ENCODE peak calls at places on chromosome 19, in nine cellular contexts. One of them, this sample, is unnamed.
A peak's percentile ranks its signal among the peaks of the same experiment; 100 is the strongest.

GRCh38 chr19:8069116-8069973 is 16.8 kb downstream of the CCL25 start:
- DNase-seq in aorta: no peak
- DNase-seq in glutamatergic neuron: no peak
- DNase-seq in CD8-positive, alpha-beta T cell: no peak
- DNase-seq in activated CD4-positive, alpha-beta T cell treated with anti-CD3 and anti-CD28 coated beads, Interleukin-2, amount 10 ng/mL, durations not matched to agents 7 days and 5 days: no peak
- DNase-seq in stimulated activated CD8-positive, alpha-beta memory T cell treated with anti-CD3 and anti-CD28 coated beads, Interleukin-12 subunit alpha, Interleukin-12 subunit beta, amount 100 ng/mL, for 4 hours: no peak
- DNase-seq in GM04503: no peak
- DNase-seq in stimulated activated CD4-positive, alpha-beta T cell treated with anti-CD3 and anti-CD28 coated beads, TNF-alpha, amount 100 ng/mL, for 48 hours: peak; percentile 12
- DNase-seq in iris pigment epithelial cell: no peak
- DNase-seq in this sample: no peak

GRCh38 chr19:5108123-5108613 is 139.3 kb downstream of the KDM4B start:
- DNase-seq in CD8-positive, alpha-beta T cell: no peak
- DNase-seq in stimulated activated CD4-positive, alpha-beta T cell treated with anti-CD3 and anti-CD28 coated beads, TNF-alpha, amount 100 ng/mL, for 48 hours: no peak
- DNase-seq in glutamatergic neuron: no peak
- DNase-seq in GM04503: no peak
- DNase-seq in aorta: no peak
- DNase-seq in activated CD4-positive, alpha-beta T cell treated with anti-CD3 and anti-CD28 coated beads, Interleukin-2, amount 10 ng/mL, durations not matched to agents 7 days and 5 days: no peak
- DNase-seq in stimulated activated CD8-positive, alpha-beta memory T cell treated with anti-CD3 and anti-CD28 coated beads, Interleukin-12 subunit alpha, Interleukin-12 subunit beta, amount 100 ng/mL, for 4 hours: no peak
- DNase-seq in iris pigment epithelial cell: no peak
- DNase-seq in this sample: no peak

GRCh38 chr19:3723110-3723488 is 14.9 kb downstream of the TJP3 start:
- DNase-seq in iris pigment epithelial cell: no peak
- DNase-seq in glutamatergic neuron: no peak
- DNase-seq in CD8-positive, alpha-beta T cell: no peak
- DNase-seq in stimulated activated CD8-positive, alpha-beta memory T cell treated with anti-CD3 and anti-CD28 coated beads, Interleukin-12 subunit alpha, Interleukin-12 subunit beta, amount 100 ng/mL, for 4 hours: no peak
- DNase-seq in GM04503: no peak
- DNase-seq in aorta: no peak
- DNase-seq in stimulated activated CD4-positive, alpha-beta T cell treated with anti-CD3 and anti-CD28 coated beads, TNF-alpha, amount 100 ng/mL, for 48 hours: no peak
- DNase-seq in activated CD4-positive, alpha-beta T cell treated with anti-CD3 and anti-CD28 coated beads, Interleukin-2, amount 10 ng/mL, durations not matched to agents 7 days and 5 days: no peak
- DNase-seq in this sample: no peak

GRCh38 chr19:31518626-31519025 is 169.4 kb upstream of the TSHZ3 start:
- DNase-seq in GM04503: no peak
- DNase-seq in glutamatergic neuron: no peak
- DNase-seq in activated CD4-positive, alpha-beta T cell treated with anti-CD3 and anti-CD28 coated beads, Interleukin-2, amount 10 ng/mL, durations not matched to agents 7 days and 5 days: no peak
- DNase-seq in aorta: no peak
- DNase-seq in stimulated activated CD4-positive, alpha-beta T cell treated with anti-CD3 and anti-CD28 coated beads, TNF-alpha, amount 100 ng/mL, for 48 hours: no peak
- DNase-seq in stimulated activated CD8-positive, alpha-beta memory T cell treated with anti-CD3 and anti-CD28 coated beads, Interleukin-12 subunit alpha, Interleukin-12 subunit beta, amount 100 ng/mL, for 4 hours: no peak
- DNase-seq in CD8-positive, alpha-beta T cell: no peak
- DNase-seq in iris pigment epithelial cell: no peak
- DNase-seq in this sample: no peak

GRCh38 chr19:49954092-49954825 is 6.7 kb downstream of the SIGLEC11 start:
- DNase-seq in aorta: peak; percentile 49
- DNase-seq in iris pigment epithelial cell: peak; percentile 66
- DNase-seq in CD8-positive, alpha-beta T cell: no peak
- DNase-seq in GM04503: no peak
- DNase-seq in activated CD4-positive, alpha-beta T cell treated with anti-CD3 and anti-CD28 coated beads, Interleukin-2, amount 10 ng/mL, durations not matched to agents 7 days and 5 days: no peak
- DNase-seq in stimulated activated CD8-positive, alpha-beta memory T cell treated with anti-CD3 and anti-CD28 coated beads, Interleukin-12 subunit alpha, Interleukin-12 subunit beta, amount 100 ng/mL, for 4 hours: no peak
- DNase-seq in stimulated activated CD4-positive, alpha-beta T cell treated with anti-CD3 and anti-CD28 coated beads, TNF-alpha, amount 100 ng/mL, for 48 hours: no peak
- DNase-seq in glutamatergic neuron: no peak
- DNase-seq in this sample: no peak

GRCh38 chr19:6092329-6093286 is 17.7 kb downstream of the RFX2 start:
- DNase-seq in CD8-positive, alpha-beta T cell: no peak
- DNase-seq in aorta: peak; percentile 92
- DNase-seq in stimulated activated CD4-positive, alpha-beta T cell treated with anti-CD3 and anti-CD28 coated beads, TNF-alpha, amount 100 ng/mL, for 48 hours: no peak
- DNase-seq in glutamatergic neuron: peak; percentile 80
- DNase-seq in GM04503: peak; percentile 82
- DNase-seq in stimulated activated CD8-positive, alpha-beta memory T cell treated with anti-CD3 and anti-CD28 coated beads, Interleukin-12 subunit alpha, Interleukin-12 subunit beta, amount 100 ng/mL, for 4 hours: no peak
- DNase-seq in iris pigment epithelial cell: peak; percentile 78
- DNase-seq in activated CD4-positive, alpha-beta T cell treated with anti-CD3 and anti-CD28 coated beads, Interleukin-2, amount 10 ng/mL, durations not matched to agents 7 days and 5 days: no peak
- DNase-seq in this sample: no peak

GRCh38 chr19:37845932-37846331 is 60.5 kb downstream of the WDR87 start:
- DNase-seq in aorta: no peak
- DNase-seq in activated CD4-positive, alpha-beta T cell treated with anti-CD3 and anti-CD28 coated beads, Interleukin-2, amount 10 ng/mL, durations not matched to agents 7 days and 5 days: no peak
- DNase-seq in stimulated activated CD8-positive, alpha-beta memory T cell treated with anti-CD3 and anti-CD28 coated beads, Interleukin-12 subunit alpha, Interleukin-12 subunit beta, amount 100 ng/mL, for 4 hours: no peak
- DNase-seq in iris pigment epithelial cell: peak; percentile 63
- DNase-seq in CD8-positive, alpha-beta T cell: no peak
- DNase-seq in stimulated activated CD4-positive, alpha-beta T cell treated with anti-CD3 and anti-CD28 coated beads, TNF-alpha, amount 100 ng/mL, for 48 hours: no peak
- DNase-seq in GM04503: no peak
- DNase-seq in glutamatergic neuron: no peak
- DNase-seq in this sample: no peak

GRCh38 chr19:44718441-44719261 is 19.7 kb downstream of the CEACAM16 start:
- DNase-seq in glutamatergic neuron: no peak
- DNase-seq in aorta: peak; percentile 91
- DNase-seq in iris pigment epithelial cell: peak; percentile 14
- DNase-seq in stimulated activated CD4-positive, alpha-beta T cell treated with anti-CD3 and anti-CD28 coated beads, TNF-alpha, amount 100 ng/mL, for 48 hours: no peak
- DNase-seq in stimulated activated CD8-positive, alpha-beta memory T cell treated with anti-CD3 and anti-CD28 coated beads, Interleukin-12 subunit alpha, Interleukin-12 subunit beta, amount 100 ng/mL, for 4 hours: no peak
- DNase-seq in CD8-positive, alpha-beta T cell: no peak
- DNase-seq in activated CD4-positive, alpha-beta T cell treated with anti-CD3 and anti-CD28 coated beads, Interleukin-2, amount 10 ng/mL, durations not matched to agents 7 days and 5 days: no peak
- DNase-seq in GM04503: no peak
- DNase-seq in this sample: no peak

GRCh38 chr19:15047680-15048079 is 1.6 kb upstream of the CASP14 start:
- DNase-seq in stimulated activated CD4-positive, alpha-beta T cell treated with anti-CD3 and anti-CD28 coated beads, TNF-alpha, amount 100 ng/mL, for 48 hours: no peak
- DNase-seq in activated CD4-positive, alpha-beta T cell treated with anti-CD3 and anti-CD28 coated beads, Interleukin-2, amount 10 ng/mL, durations not matched to agents 7 days and 5 days: no peak
- DNase-seq in glutamatergic neuron: no peak
- DNase-seq in CD8-positive, alpha-beta T cell: no peak
- DNase-seq in GM04503: no peak
- DNase-seq in aorta: no peak
- DNase-seq in stimulated activated CD8-positive, alpha-beta memory T cell treated with anti-CD3 and anti-CD28 coated beads, Interleukin-12 subunit alpha, Interleukin-12 subunit beta, amount 100 ng/mL, for 4 hours: no peak
- DNase-seq in iris pigment epithelial cell: no peak
- DNase-seq in this sample: no peak

GRCh38 chr19:16927883-16928282 is 39.1 kb downstream of the F2RL3 start:
- DNase-seq in GM04503: no peak
- DNase-seq in stimulated activated CD4-positive, alpha-beta T cell treated with anti-CD3 and anti-CD28 coated beads, TNF-alpha, amount 100 ng/mL, for 48 hours: no peak
- DNase-seq in glutamatergic neuron: no peak
- DNase-seq in iris pigment epithelial cell: no peak
- DNase-seq in aorta: no peak
- DNase-seq in stimulated activated CD8-positive, alpha-beta memory T cell treated with anti-CD3 and anti-CD28 coated beads, Interleukin-12 subunit alpha, Interleukin-12 subunit beta, amount 100 ng/mL, for 4 hours: no peak
- DNase-seq in activated CD4-positive, alpha-beta T cell treated with anti-CD3 and anti-CD28 coated beads, Interleukin-2, amount 10 ng/mL, durations not matched to agents 7 days and 5 days: no peak
- DNase-seq in CD8-positive, alpha-beta T cell: no peak
- DNase-seq in this sample: no peak

GRCh38 chr19:33804021-33804799 is 7.5 kb downstream of the KCTD15 start:
- DNase-seq in glutamatergic neuron: no peak
- DNase-seq in stimulated activated CD4-positive, alpha-beta T cell treated with anti-CD3 and anti-CD28 coated beads, TNF-alpha, amount 100 ng/mL, for 48 hours: no peak
- DNase-seq in iris pigment epithelial cell: peak; percentile 72
- DNase-seq in stimulated activated CD8-positive, alpha-beta memory T cell treated with anti-CD3 and anti-CD28 coated beads, Interleukin-12 subunit alpha, Interleukin-12 subunit beta, amount 100 ng/mL, for 4 hours: no peak
- DNase-seq in aorta: peak; percentile 82
- DNase-seq in activated CD4-positive, alpha-beta T cell treated with anti-CD3 and anti-CD28 coated beads, Interleukin-2, amount 10 ng/mL, durations not matched to agents 7 days and 5 days: no peak
- DNase-seq in CD8-positive, alpha-beta T cell: no peak
- DNase-seq in GM04503: peak; percentile 45
- DNase-seq in this sample: no peak

GRCh38 chr19:2302319-2303208 is 5.4 kb downstream of the LINGO3 start:
- DNase-seq in activated CD4-positive, alpha-beta T cell treated with anti-CD3 and anti-CD28 coated beads, Interleukin-2, amount 10 ng/mL, durations not matched to agents 7 days and 5 days: no peak
- DNase-seq in glutamatergic neuron: peak; percentile 50
- DNase-seq in GM04503: no peak
- DNase-seq in aorta: peak; percentile 65
- DNase-seq in stimulated activated CD8-positive, alpha-beta memory T cell treated with anti-CD3 and anti-CD28 coated beads, Interleukin-12 subunit alpha, Interleukin-12 subunit beta, amount 100 ng/mL, for 4 hours: no peak
- DNase-seq in stimulated activated CD4-positive, alpha-beta T cell treated with anti-CD3 and anti-CD28 coated beads, TNF-alpha, amount 100 ng/mL, for 48 hours: no peak
- DNase-seq in CD8-positive, alpha-beta T cell: no peak
- DNase-seq in iris pigment epithelial cell: peak; percentile 37
- DNase-seq in this sample: no peak

GRCh38 chr19:44643605-44644390 is at the start of gene PVR:
- DNase-seq in GM04503: no peak
- DNase-seq in aorta: peak; percentile 85
- DNase-seq in iris pigment epithelial cell: peak; percentile 72
- DNase-seq in CD8-positive, alpha-beta T cell: no peak
- DNase-seq in activated CD4-positive, alpha-beta T cell treated with anti-CD3 and anti-CD28 coated beads, Interleukin-2, amount 10 ng/mL, durations not matched to agents 7 days and 5 days: no peak
- DNase-seq in stimulated activated CD4-positive, alpha-beta T cell treated with anti-CD3 and anti-CD28 coated beads, TNF-alpha, amount 100 ng/mL, for 48 hours: peak; percentile 7
- DNase-seq in stimulated activated CD8-positive, alpha-beta memory T cell treated with anti-CD3 and anti-CD28 coated beads, Interleukin-12 subunit alpha, Interleukin-12 subunit beta, amount 100 ng/mL, for 4 hours: peak; percentile 7
- DNase-seq in glutamatergic neuron: peak; percentile 74
- DNase-seq in this sample: no peak

GRCh38 chr19:48379058-48379457 is 12.3 kb downstream of the KDELR1 start:
- DNase-seq in activated CD4-positive, alpha-beta T cell treated with anti-CD3 and anti-CD28 coated beads, Interleukin-2, amount 10 ng/mL, durations not matched to agents 7 days and 5 days: no peak
- DNase-seq in iris pigment epithelial cell: no peak
- DNase-seq in stimulated activated CD8-positive, alpha-beta memory T cell treated with anti-CD3 and anti-CD28 coated beads, Interleukin-12 subunit alpha, Interleukin-12 subunit beta, amount 100 ng/mL, for 4 hours: no peak
- DNase-seq in stimulated activated CD4-positive, alpha-beta T cell treated with anti-CD3 and anti-CD28 coated beads, TNF-alpha, amount 100 ng/mL, for 48 hours: no peak
- DNase-seq in CD8-positive, alpha-beta T cell: no peak
- DNase-seq in aorta: no peak
- DNase-seq in glutamatergic neuron: no peak
- DNase-seq in GM04503: no peak
- DNase-seq in this sample: no peak